ENCODE peak calls at places on chromosomes 7 and 10, in six cellular contexts. W is thoracic aorta; S is heart right ventricle; E is CD8-positive, alpha-beta T cell; G is fibroblast of lung; R is aorta. F is an unnamed sample.

GRCh38 chr7:91383186-91383585 is 119.0 kb downstream of the FZD1 start:
- DNase-seq in W (no peak), G (peak; percentile 78), R (no peak), E (no peak), S (no peak), F (no peak)

GRCh38 chr10:69315610-69316312 is 37.5 kb downstream of the HK1 start:
- DNase-seq in G (no peak), R (no peak), S (no peak), W (no peak), E (no peak), F (no peak)

GRCh38 chr7:80499350-80499955 is 12.4 kb downstream of the GNAT3 start:
- DNase-seq in W (no peak), E (no peak), R (no peak), G (peak; percentile 96), S (peak; percentile 23), F (peak; percentile 50)

GRCh38 chr7:135316648-135317313 is 83.1 kb downstream of the STRA8 start:
- DNase-seq in S (no peak), E (no peak), W (no peak), G (no peak), R (peak; percentile 82), F (no peak)

GRCh38 chr7:131122394-131122793 is 205.3 kb upstream of the MKLN1 start:
- DNase-seq in G (no peak), R (no peak), W (no peak), E (no peak), S (no peak), F (no peak)

GRCh38 chr7:73828107-73828803 is 2.5 kb upstream of the CLDN4 start:
- DNase-seq in S (no peak), W (no peak), G (peak; percentile 63), E (no peak), R (no peak), F (no peak)

GRCh38 chr10:116766241-116767198 is 24.2 kb upstream of the HSPA12A start:
- DNase-seq in G (no peak), S (no peak), E (no peak), W (no peak), R (no peak), F (no peak)

GRCh38 chr10:112491144-112491543 is 44.1 kb downstream of the VTI1A start:
- DNase-seq in S (no peak), G (peak; percentile 56), W (no peak), E (no peak), R (no peak), F (no peak)

GRCh38 chr10:23191764-23192395 is at the start of gene PTF1A:
- DNase-seq in E (no peak), G (no peak), R (no peak), W (no peak), S (no peak), F (no peak)

GRCh38 chr7:85167636-85168035 is 19.2 kb downstream of the SEMA3D start:
- DNase-seq in E (no peak), W (no peak), R (no peak), S (no peak), G (peak; percentile 19), F (no peak)

GRCh38 chr10:63267414-63268138 is 134.4 kb downstream of the NRBF2 start:
- DNase-seq in S (no peak), E (no peak), W (no peak), R (no peak), G (peak; percentile 85), F (peak; percentile 83)

GRCh38 chr10:46033602-46034011 is 3.2 kb upstream of the NCOA4 start:
- DNase-seq in S (no peak), G (peak; percentile 79), E (no peak), R (no peak), W (no peak), F (peak; percentile 70)

GRCh38 chr7:1964913-1965578 is 267.7 kb downstream of the MAD1L1 start:
- DNase-seq in R (peak; percentile 70), W (no peak), E (no peak), S (no peak), G (no peak), F (no peak)

GRCh38 chr7:45627691-45628456 is 53.7 kb downstream of the ADCY1 start:
- DNase-seq in G (no peak), E (no peak), W (no peak), R (no peak), S (no peak), F (no peak)

GRCh38 chr7:2307690-2308107 is 6.5 kb downstream of the SNX8 start:
- DNase-seq in W (no peak), E (no peak), R (no peak), S (no peak), G (peak; percentile 22), F (no peak)

GRCh38 chr7:22969010-22969431 is 44.9 kb downstream of the HYCC1 start:
- DNase-seq in S (no peak), W (no peak), E (no peak), R (no peak), G (no peak), F (no peak)

GRCh38 chr10:124648738-124649137 is 95.4 kb downstream of the FAM53B start:
- DNase-seq in G (peak; percentile 87), R (no peak), S (peak; percentile 76), E (peak; percentile 60), W (no peak), F (no peak)

GRCh38 chr10:100739516-100740368 is 5.6 kb upstream of the PAX2 start:
- DNase-seq in W (no peak), S (no peak), E (no peak), R (no peak), G (no peak), F (no peak)

GRCh38 chr7:110835209-110835608 is 255.7 kb upstream of the LRRN3 start:
- DNase-seq in S (no peak), E (peak; percentile 5), W (no peak), G (no peak), R (no peak), F (no peak)

GRCh38 chr10:24991298-24991697 is 24.7 kb downstream of the ENKUR start:
- DNase-seq in R (no peak), S (no peak), E (no peak), G (no peak), W (no peak), F (no peak)

GRCh38 chr7:80907141-80907601 is 11.7 kb downstream of the SEMA3C start:
- DNase-seq in R (no peak), S (no peak), E (no peak), W (no peak), G (no peak), F (no peak)

GRCh38 chr10:110927461-110927860 is 8.1 kb downstream of the SHOC2 start:
- DNase-seq in E (no peak), S (no peak), R (no peak), G (no peak), W (no peak), F (no peak)
- H3K4me1 ChIP-seq in E (peaks cover 25% of the 10 kb centered on the region), S (peaks cover 80% of the 10 kb centered on the region), R (no peaks in the 10 kb centered on the region), G (no peaks in the 10 kb centered on the region), W (peaks cover 40% of the 10 kb centered on the region), F (no peaks in the 10 kb centered on the region)

DNA sequence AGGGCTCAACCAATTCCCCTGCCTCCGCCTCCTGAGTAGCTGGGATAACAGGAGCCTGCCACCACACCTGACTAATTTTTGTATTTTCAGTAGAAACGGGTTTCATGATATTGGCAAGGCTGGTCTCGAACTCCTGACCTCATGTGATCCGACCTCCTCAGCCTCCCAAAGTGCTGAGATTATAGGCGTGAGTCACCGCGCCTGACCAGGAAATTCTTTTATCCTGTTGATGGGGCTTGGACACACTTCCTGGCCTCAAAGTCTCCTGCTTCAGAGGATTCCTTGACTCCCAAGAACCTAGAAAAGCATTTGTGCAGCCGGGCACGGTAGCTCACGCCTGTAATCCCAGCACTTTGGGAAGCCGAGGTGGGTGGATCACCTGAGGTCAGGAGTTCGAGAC is 16.2 kb downstream of the ZNF425 start:
- DNase-seq in W (no peak), S (no peak), E (no peak), R (peak; percentile 14), G (no peak), F (no peak)
- H3K27ac ChIP-seq in W (no peak overlapping the region), S (no peak overlapping the region), E (no peak overlapping the region), R (no peak overlapping the region), G (no peak overlapping the region), F (no peak overlapping the region)

GRCh38 chr7:262251-262572 is 27.8 kb upstream of the FOXL3 start:
- DNase-seq in R (peak; percentile 71), G (no peak), W (no peak), S (no peak), E (no peak), F (no peak)
- H3K9me3 ChIP-seq in R (no peaks in the 10 kb centered on the region), G (peaks cover 4% of the 10 kb centered on the region), W (peaks cover 4% of the 10 kb centered on the region), S (no peaks in the 10 kb centered on the region), E (no peaks in the 10 kb centered on the region), F (peaks cover 24% of the 10 kb centered on the region)

GRCh38 chr7:139033346-139034114 is 2.3 kb downstream of the ZC3HAV1L start:
- DNase-seq in S (no peak), E (no peak), R (no peak), G (no peak), W (no peak), F (no peak)
- H3K4me1 ChIP-seq in S (peaks cover 28% of the 10 kb centered on the region), E (peaks cover 7% of the 10 kb centered on the region), R (no peaks in the 10 kb centered on the region), G (peaks cover 3% of the 10 kb centered on the region), W (peaks cover 7% of the 10 kb centered on the region), F (peaks cover 15% of the 10 kb centered on the region)

F was measured in SJSA1.